ENCODE peak calls at places on chromosomes 3 and 15, in ten cellular contexts. Y, W, I, P, R, J, H, M, Z and D are unnamed samples.

GRCh38 chr3:160459450-160459970 is 9.9 kb upstream of the TRIM59 start:
- DNase-seq in R (no peak), M (no peak), Z (no peak), W (no peak), Y (no peak), H (no peak), P (no peak), I (no peak), J (no peak), D (no peak)

GRCh38 chr3:23567917-23568316 is 237.8 kb upstream of the UBE2E1 start:
- DNase-seq in P (no peak), Y (peak), Z (no peak), H (no peak), I (peak), J (no peak), R (peak), W (no peak), M (no peak), D (no peak)

GRCh38 chr15:98123297-98123696 is 162.8 kb downstream of the ARRDC4 start:
- DNase-seq in P (no peak), W (no peak), H (no peak), I (no peak), M (no peak), J (no peak), Y (no peak), Z (no peak), R (no peak), D (no peak)

GRCh38 chr3:4850211-4850927 is 128.9 kb upstream of the BHLHE40 start:
- DNase-seq in R (no peak), H (no peak), Y (no peak), Z (no peak), I (no peak), P (no peak), W (no peak), M (no peak), J (no peak), D (no peak)

GRCh38 chr3:132843851-132844565 is 121.8 kb upstream of the NPHP3 start:
- DNase-seq in R (no peak), H (no peak), Z (peak), P (no peak), M (no peak), J (no peak), W (no peak), Y (no peak), I (no peak), D (no peak)

GRCh38 chr3:183210862-183211341 is 42.2 kb upstream of the B3GNT5 start:
- DNase-seq in Z (no peak), Y (no peak), I (no peak), R (no peak), H (no peak), J (peak), M (no peak), P (no peak), W (no peak), D (no peak)

GRCh38 chr15:56929389-56929788 is 10.9 kb downstream of the TCF12 start:
- DNase-seq in M (no peak), R (peak), P (no peak), Z (no peak), Y (peak), I (no peak), J (no peak), W (no peak), H (no peak), D (no peak)

GRCh38 chr3:37992271-37993066 is 1.9 kb downstream of the VILL start:
- DNase-seq in W (no peak), M (no peak), J (no peak), Z (peak), R (peak), H (no peak), Y (no peak), I (no peak), P (no peak), D (no peak)

GRCh38 chr3:37986479-37987314 is 3.9 kb upstream of the VILL start:
- DNase-seq in M (no peak), P (no peak), H (no peak), I (no peak), R (peak), Z (peak), J (no peak), Y (no peak), W (no peak), D (no peak)

GRCh38 chr3:34053631-34054030 is 255.2 kb downstream of the PDCD6IP start:
- DNase-seq in M (no peak), R (no peak), J (no peak), P (no peak), Z (no peak), W (no peak), I (no peak), H (no peak), Y (no peak), D (no peak)

GRCh38 chr15:68875377-68876116 is 54.8 kb upstream of the SPESP1 start:
- DNase-seq in R (peak), I (peak), P (peak), J (peak), M (peak), H (peak), Z (peak), Y (peak), W (peak), D (peak)

GRCh38 chr3:41490360-41490759 is 291.1 kb downstream of the CTNNB1 start:
- DNase-seq in H (no peak), M (no peak), Z (no peak), W (no peak), I (no peak), J (no peak), P (no peak), Y (no peak), R (no peak), D (no peak)

GRCh38 chr15:69468241-69469121 is 15.9 kb downstream of the RPLP1 start:
- DNase-seq in R (no peak), P (peak), J (peak), H (peak), Z (peak), W (peak), M (peak), Y (peak), I (peak), D (no peak)

GRCh38 chr3:12287727-12288465 is 974 bp upstream of the PPARG start:
- DNase-seq in R (peak), I (no peak), P (no peak), H (no peak), M (no peak), J (no peak), Y (no peak), W (no peak), Z (peak), D (no peak)

GRCh38 chr15:29451201-29451781 is 181.7 kb upstream of the NSMCE3 start:
- DNase-seq in Y (no peak), R (no peak), J (no peak), P (no peak), H (no peak), W (no peak), Z (peak), I (no peak), M (no peak), D (no peak)

GRCh38 chr3:184373422-184373821 is 4.6 kb downstream of the THPO start:
- DNase-seq in I (no peak), P (no peak), M (no peak), J (no peak), Y (no peak), Z (no peak), R (peak), W (no peak), H (no peak), D (no peak)

GRCh38 chr15:46365612-46366011 is 730.8 kb downstream of the SQOR start:
- DNase-seq in M (no peak), H (no peak), P (no peak), I (peak), Z (no peak), J (no peak), W (no peak), Y (no peak), R (no peak), D (no peak)

GRCh38 chr3:48013288-48013980 is 2.8 kb downstream of the MAP4 start:
- DNase-seq in I (no peak), H (no peak), Z (no peak), M (no peak), W (no peak), P (no peak), J (no peak), Y (peak), R (no peak), D (no peak)

GRCh38 chr3:31077826-31078225 is 183.4 kb upstream of the GADL1 start:
- DNase-seq in Z (no peak), W (no peak), H (no peak), P (no peak), J (no peak), I (no peak), R (no peak), M (no peak), Y (no peak), D (no peak)

GRCh38 chr15:40441736-40442531 is 1.2 kb downstream of the BAHD1 start:
- DNase-seq in I (no peak), P (no peak), Z (no peak), H (peak), Y (no peak), R (no peak), J (no peak), M (no peak), W (no peak), D (no peak)

GRCh38 chr15:91694131-91694828 is 159.2 kb upstream of the SLCO3A1 start:
- DNase-seq in Y (no peak), I (no peak), W (no peak), Z (no peak), J (no peak), R (no peak), H (no peak), P (no peak), M (no peak), D (no peak)

GRCh38 chr15:73991260-73991659 is 835 bp downstream of the STOML1 start:
- DNase-seq in P (no peak), H (peak), J (no peak), Z (no peak), I (no peak), R (no peak), M (no peak), W (no peak), Y (no peak), D (no peak)

GRCh38 chr15:54803139-54803808 is 393.5 kb downstream of the RSL24D1 start:
- DNase-seq in R (peak), Z (no peak), M (no peak), J (peak), P (no peak), W (no peak), H (no peak), I (peak), Y (no peak), D (no peak)

GRCh38 chr3:66095295-66096001 is 56.7 kb upstream of the MAGI1 start:
- DNase-seq in H (no peak), Y (no peak), R (no peak), Z (no peak), W (no peak), P (no peak), J (no peak), I (no peak), M (no peak), D (no peak)

GRCh38 chr3:84962460-84962859 is 3.7 kb downstream of the CADM2 start:
- DNase-seq in H (no peak), W (no peak), Z (no peak), M (no peak), P (no peak), R (no peak), Y (no peak), J (no peak), I (no peak), D (no peak)